ENCODE peak calls at places on chromosomes 1 and 21, in seven cellular contexts. One of them, this sample, is unnamed.

GRCh38 chr1:231272880-231273279 is 31.9 kb downstream of the GNPAT start:
- DNase-seq in heart left ventricle: no peak
- DNase-seq in NT2/D1: no peak
- DNase-seq in heart right ventricle: no peak
- DNase-seq in GM23248: peak; percentile 18
- DNase-seq in endodermal cell: no peak
- DNase-seq in body of pancreas: no peak
- DNase-seq in this sample: no peak

GRCh38 chr1:206803221-206803730 is 31.0 kb upstream of the IL10 start:
- DNase-seq in heart left ventricle: no peak
- DNase-seq in NT2/D1: no peak
- DNase-seq in heart right ventricle: no peak
- DNase-seq in GM23248: no peak
- DNase-seq in endodermal cell: no peak
- DNase-seq in body of pancreas: no peak
- DNase-seq in this sample: peak; percentile 69

GRCh38 chr1:170668301-170668789 is 4.4 kb downstream of the PRRX1 start:
- DNase-seq in heart left ventricle: no peak
- DNase-seq in NT2/D1: no peak
- DNase-seq in heart right ventricle: no peak
- DNase-seq in GM23248: peak; percentile 89
- DNase-seq in endodermal cell: peak; percentile 74
- DNase-seq in body of pancreas: no peak
- DNase-seq in this sample: no peak

GRCh38 chr1:48966583-48966982 is 189.9 kb upstream of the BEND5 start:
- DNase-seq in heart left ventricle: no peak
- DNase-seq in NT2/D1: no peak
- DNase-seq in heart right ventricle: no peak
- DNase-seq in GM23248: peak; percentile 66
- DNase-seq in endodermal cell: no peak
- DNase-seq in body of pancreas: no peak
- DNase-seq in this sample: no peak

GRCh38 chr1:45348966-45349677 is 8.9 kb upstream of the MUTYH start:
- DNase-seq in heart left ventricle: no peak
- DNase-seq in NT2/D1: no peak
- DNase-seq in heart right ventricle: peak; percentile 32
- DNase-seq in GM23248: peak; percentile 20
- DNase-seq in endodermal cell: peak; percentile 51
- DNase-seq in body of pancreas: peak; percentile 50
- DNase-seq in this sample: no peak

GRCh38 chr1:201537966-201538617 is 835 bp upstream of the NAV1 start:
- DNase-seq in heart left ventricle: no peak
- DNase-seq in NT2/D1: no peak
- DNase-seq in heart right ventricle: no peak
- DNase-seq in GM23248: peak; percentile 49
- DNase-seq in endodermal cell: peak; percentile 75
- DNase-seq in body of pancreas: no peak
- DNase-seq in this sample: no peak

GRCh38 chr1:235284231-235284630 is 43.7 kb downstream of the ARID4B start:
- DNase-seq in heart left ventricle: no peak
- DNase-seq in NT2/D1: no peak
- DNase-seq in heart right ventricle: no peak
- DNase-seq in GM23248: no peak
- DNase-seq in endodermal cell: no peak
- DNase-seq in body of pancreas: no peak
- DNase-seq in this sample: no peak

GRCh38 chr1:64469977-64470669 is at the start of gene CACHD1:
- DNase-seq in heart left ventricle: peak; percentile 83
- DNase-seq in NT2/D1: peak; percentile 85
- DNase-seq in heart right ventricle: peak; percentile 76
- DNase-seq in GM23248: peak; percentile 84
- DNase-seq in endodermal cell: peak; percentile 93
- DNase-seq in body of pancreas: peak; percentile 82
- DNase-seq in this sample: peak; percentile 78

GRCh38 chr21:14833221-14833620 is 231.6 kb downstream of the NRIP1 start:
- DNase-seq in heart left ventricle: no peak
- DNase-seq in NT2/D1: no peak
- DNase-seq in heart right ventricle: no peak
- DNase-seq in GM23248: no peak
- DNase-seq in endodermal cell: no peak
- DNase-seq in body of pancreas: no peak
- DNase-seq in this sample: no peak

GRCh38 chr1:234529661-234530237 is 50.8 kb upstream of the TARBP1 start:
- DNase-seq in heart left ventricle: no peak
- DNase-seq in NT2/D1: no peak
- DNase-seq in heart right ventricle: no peak
- DNase-seq in GM23248: peak; percentile 14
- DNase-seq in endodermal cell: no peak
- DNase-seq in body of pancreas: no peak
- DNase-seq in this sample: no peak

GRCh38 chr1:36913523-36914060 is 120.7 kb downstream of the GRIK3 start:
- DNase-seq in heart left ventricle: no peak
- DNase-seq in NT2/D1: no peak
- DNase-seq in heart right ventricle: no peak
- DNase-seq in GM23248: no peak
- DNase-seq in endodermal cell: peak; percentile 87
- DNase-seq in body of pancreas: no peak
- DNase-seq in this sample: no peak

GRCh38 chr1:18234790-18235242 is 127.2 kb downstream of the IGSF21 start:
- DNase-seq in heart left ventricle: no peak
- DNase-seq in NT2/D1: peak; percentile 57
- DNase-seq in heart right ventricle: peak; percentile 6
- DNase-seq in GM23248: peak; percentile 52
- DNase-seq in endodermal cell: peak; percentile 90
- DNase-seq in body of pancreas: peak; percentile 37
- DNase-seq in this sample: peak; percentile 69

GRCh38 chr21:39187141-39187540 is 3.9 kb upstream of the PSMG1 start:
- DNase-seq in heart left ventricle: no peak
- DNase-seq in NT2/D1: no peak
- DNase-seq in heart right ventricle: no peak
- DNase-seq in GM23248: no peak
- DNase-seq in endodermal cell: no peak
- DNase-seq in body of pancreas: no peak
- DNase-seq in this sample: no peak
- H3K4me1 ChIP-seq in heart left ventricle: no peaks in the 10 kb centered on the region
- H3K4me1 ChIP-seq in NT2/D1: no peaks in the 10 kb centered on the region
- H3K4me1 ChIP-seq in heart right ventricle: peaks cover 20% of the 10 kb centered on the region
- H3K4me1 ChIP-seq in GM23248: peaks cover 38% of the 10 kb centered on the region
- H3K4me1 ChIP-seq in endodermal cell: peaks cover 12% of the 10 kb centered on the region
- H3K4me1 ChIP-seq in body of pancreas: peaks cover 9% of the 10 kb centered on the region
- H3K4me1 ChIP-seq in this sample: no peaks in the 10 kb centered on the region

DNA sequence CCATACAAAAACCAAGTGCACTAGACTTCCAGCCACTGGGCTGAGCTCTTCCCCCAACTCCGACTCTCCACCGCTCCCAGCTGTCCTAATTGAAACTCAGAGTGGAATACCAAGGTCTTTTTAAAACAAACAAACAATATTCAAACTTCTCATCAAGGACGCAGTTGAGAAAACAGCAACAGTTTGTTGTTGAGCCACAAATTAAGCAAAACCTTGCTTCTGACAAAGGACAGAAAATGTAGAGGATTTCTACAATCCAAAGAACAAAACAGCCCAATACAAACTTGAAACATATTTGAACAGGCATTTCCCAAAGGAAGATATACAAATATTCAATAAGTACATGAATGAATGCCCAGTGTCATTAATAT is 28.4 kb downstream of the RSPH1 start:
- DNase-seq in heart left ventricle: no peak
- DNase-seq in NT2/D1: no peak
- DNase-seq in heart right ventricle: no peak
- DNase-seq in GM23248: no peak
- DNase-seq in endodermal cell: no peak
- DNase-seq in body of pancreas: no peak
- DNase-seq in this sample: no peak
- H3K4me1 ChIP-seq in heart left ventricle: no peaks in the 10 kb centered on the region
- H3K4me1 ChIP-seq in NT2/D1: peaks cover 4% of the 10 kb centered on the region
- H3K4me1 ChIP-seq in heart right ventricle: peaks cover 8% of the 10 kb centered on the region
- H3K4me1 ChIP-seq in GM23248: no peaks in the 10 kb centered on the region
- H3K4me1 ChIP-seq in endodermal cell: peaks cover 11% of the 10 kb centered on the region
- H3K4me1 ChIP-seq in body of pancreas: peaks cover 47% of the 10 kb centered on the region
- H3K4me1 ChIP-seq in this sample: no peaks in the 10 kb centered on the region

DNA sequence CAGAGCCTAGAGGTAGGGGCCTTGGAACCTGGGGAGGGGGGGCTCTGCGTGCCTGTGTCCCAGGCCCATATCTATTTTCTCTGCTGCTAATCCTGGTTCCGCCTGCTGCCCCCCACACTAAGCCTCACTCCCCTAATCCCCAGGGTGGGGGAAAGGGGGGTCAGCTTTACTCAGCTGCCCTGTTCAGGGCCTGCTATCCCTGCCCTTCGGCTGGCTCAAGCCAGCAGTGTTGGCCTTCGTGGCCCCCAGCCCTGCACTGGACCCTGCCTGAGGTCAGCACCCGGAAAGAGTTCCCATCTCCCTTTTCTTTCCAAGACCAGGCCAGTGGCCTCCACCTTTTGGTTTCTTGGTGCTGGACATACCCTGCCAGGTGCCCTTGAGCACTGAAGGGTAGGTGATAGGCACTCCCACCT is 8.4 kb downstream of the ZBTB7B start:
- DNase-seq in heart left ventricle: no peak
- DNase-seq in NT2/D1: no peak
- DNase-seq in heart right ventricle: no peak
- DNase-seq in GM23248: no peak
- DNase-seq in endodermal cell: no peak
- DNase-seq in body of pancreas: no peak
- DNase-seq in this sample: no peak
- H3K4me1 ChIP-seq in heart left ventricle: peaks cover 39% of the 10 kb centered on the region
- H3K4me1 ChIP-seq in NT2/D1: peaks cover 35% of the 10 kb centered on the region
- H3K4me1 ChIP-seq in heart right ventricle: peaks cover 53% of the 10 kb centered on the region
- H3K4me1 ChIP-seq in GM23248: peaks cover under 1% of the 10 kb centered on the region
- H3K4me1 ChIP-seq in endodermal cell: no peaks in the 10 kb centered on the region
- H3K4me1 ChIP-seq in body of pancreas: peaks cover 79% of the 10 kb centered on the region
- H3K4me1 ChIP-seq in this sample: peaks cover 23% of the 10 kb centered on the region

GRCh38 chr1:155950829-155951228 is 9.4 kb downstream of the RXFP4 start:
- DNase-seq in heart left ventricle: no peak
- DNase-seq in NT2/D1: no peak
- DNase-seq in heart right ventricle: no peak
- DNase-seq in GM23248: no peak
- DNase-seq in endodermal cell: no peak
- DNase-seq in body of pancreas: no peak
- DNase-seq in this sample: no peak

GRCh38 chr1:155944396-155944728 is 2.9 kb downstream of the RXFP4 start:
- DNase-seq in heart left ventricle: no peak
- DNase-seq in NT2/D1: no peak
- DNase-seq in heart right ventricle: no peak
- DNase-seq in GM23248: no peak
- DNase-seq in endodermal cell: no peak
- DNase-seq in body of pancreas: no peak
- DNase-seq in this sample: no peak

GRCh38 chr1:155946633-155947219 is 5.3 kb downstream of the RXFP4 start:
- DNase-seq in heart left ventricle: no peak
- DNase-seq in NT2/D1: no peak
- DNase-seq in heart right ventricle: no peak
- DNase-seq in GM23248: no peak
- DNase-seq in endodermal cell: no peak
- DNase-seq in body of pancreas: no peak
- DNase-seq in this sample: no peak

GRCh38 chr1:155947741-155948140 is 6.3 kb downstream of the RXFP4 start:
- DNase-seq in heart left ventricle: no peak
- DNase-seq in NT2/D1: no peak
- DNase-seq in heart right ventricle: no peak
- DNase-seq in GM23248: no peak
- DNase-seq in endodermal cell: no peak
- DNase-seq in body of pancreas: no peak
- DNase-seq in this sample: no peak

DNA sequence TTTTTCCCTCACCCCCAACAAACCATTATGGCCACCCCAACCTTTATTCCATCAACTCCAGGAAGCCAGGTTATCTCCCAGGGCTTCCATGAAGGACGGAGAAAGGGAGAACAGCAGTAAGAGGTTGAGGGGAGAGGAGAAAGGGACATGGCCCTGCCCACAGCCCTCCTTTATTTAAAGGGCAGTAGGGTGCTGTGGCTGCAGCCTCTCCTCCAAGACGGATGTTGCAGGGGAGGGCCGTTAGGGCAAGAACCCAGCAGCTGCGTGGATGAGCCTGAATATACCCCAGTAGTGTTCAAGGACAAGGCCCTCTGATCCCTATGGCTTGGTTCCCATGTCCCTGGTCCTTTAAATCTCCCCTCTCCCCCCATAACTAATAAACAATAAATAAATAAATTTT is 5.9 kb downstream of the RXFP4 start:
- DNase-seq in heart left ventricle: no peak
- DNase-seq in NT2/D1: no peak
- DNase-seq in heart right ventricle: no peak
- DNase-seq in GM23248: no peak
- DNase-seq in endodermal cell: no peak
- DNase-seq in body of pancreas: no peak
- DNase-seq in this sample: no peak
- H3K4me1 ChIP-seq in heart left ventricle: peaks cover 7% of the 10 kb centered on the region
- H3K4me1 ChIP-seq in NT2/D1: peaks cover 12% of the 10 kb centered on the region
- H3K4me1 ChIP-seq in heart right ventricle: peaks cover 16% of the 10 kb centered on the region
- H3K4me1 ChIP-seq in GM23248: no peaks in the 10 kb centered on the region
- H3K4me1 ChIP-seq in endodermal cell: no peaks in the 10 kb centered on the region
- H3K4me1 ChIP-seq in body of pancreas: peaks cover 31% of the 10 kb centered on the region
- H3K4me1 ChIP-seq in this sample: no peaks in the 10 kb centered on the region

GRCh38 chr1:207828046-207828445 is 76.2 kb downstream of the CD46 start:
- DNase-seq in heart left ventricle: no peak
- DNase-seq in NT2/D1: no peak
- DNase-seq in heart right ventricle: no peak
- DNase-seq in GM23248: no peak
- DNase-seq in endodermal cell: no peak
- DNase-seq in body of pancreas: no peak
- DNase-seq in this sample: no peak
- H3K4me1 ChIP-seq in heart left ventricle: peaks cover 64% of the 10 kb centered on the region
- H3K4me1 ChIP-seq in NT2/D1: peaks cover 7% of the 10 kb centered on the region
- H3K4me1 ChIP-seq in heart right ventricle: peaks cover 87% of the 10 kb centered on the region
- H3K4me1 ChIP-seq in GM23248: peaks cover 9% of the 10 kb centered on the region
- H3K4me1 ChIP-seq in endodermal cell: no peaks in the 10 kb centered on the region
- H3K4me1 ChIP-seq in body of pancreas: peaks cover 78% of the 10 kb centered on the region
- H3K4me1 ChIP-seq in this sample: no peaks in the 10 kb centered on the region

This sample was measured in BE2C.